ENCODE peak calls at places on chromosomes 16 and 17, in ten cellular contexts. X is AG10803, T is RCC 7860, U is thoracic aorta, F is cardiac fibroblast, E is psoas muscle, G is NCI-H774, J is HL-60, Z is neuronal stem cell, R is A549. M is an unnamed sample.

GRCh38 chr16:81645303-81645702 is 133.8 kb upstream of the PLCG2 start:
- DNase-seq in Z (no peak), J (no peak), G (no peak), R (peak; percentile 60), E (peak; percentile 39), T (peak; percentile 98), X (peak; percentile 84), F (peak; percentile 94), U (no peak), M (no peak)

GRCh38 chr17:57487552-57487951 is 231.2 kb downstream of the MSI2 start:
- DNase-seq in G (no peak), X (no peak), R (no peak), T (no peak), E (no peak), F (no peak), J (no peak), U (no peak), Z (no peak), M (no peak)

GRCh38 chr17:10327640-10328039 is 45.2 kb downstream of the MYH13 start:
- DNase-seq in F (peak; percentile 87), U (peak; percentile 19), J (peak; percentile 28), G (peak; percentile 10), E (peak; percentile 75), R (peak; percentile 87), Z (peak; percentile 85), T (peak; percentile 45), X (peak; percentile 83), M (peak; percentile 39)

GRCh38 chr17:45936610-45937009 is 42.3 kb downstream of the MAPT start:
- DNase-seq in E (no peak), G (peak; percentile 43), X (no peak), F (no peak), R (no peak), T (no peak), Z (no peak), U (no peak), J (no peak), M (no peak)

GRCh38 chr16:10616744-10617640 is 36.6 kb upstream of the EMP2 start:
- DNase-seq in G (peak; percentile 11), Z (no peak), T (no peak), R (peak; percentile 29), J (no peak), X (peak; percentile 69), U (no peak), F (peak; percentile 73), E (peak; percentile 39), M (no peak)

GRCh38 chr17:73632513-73632912 is 11.7 kb downstream of the SDK2 start:
- DNase-seq in J (no peak), R (no peak), Z (no peak), U (no peak), X (no peak), F (no peak), T (no peak), G (no peak), E (no peak), M (no peak)

GRCh38 chr17:82238562-82239201 is 9.8 kb downstream of the SLC16A3 start:
- DNase-seq in U (no peak), G (peak; percentile 65), F (peak; percentile 81), J (peak; percentile 72), Z (no peak), E (peak; percentile 68), R (peak; percentile 75), X (peak; percentile 77), T (no peak), M (no peak)

GRCh38 chr16:49530396-49530795 is 156.8 kb downstream of the C16orf78 start:
- DNase-seq in X (no peak), U (no peak), T (no peak), R (no peak), F (no peak), E (no peak), G (no peak), J (no peak), Z (no peak), M (no peak)

GRCh38 chr17:44105483-44105882 is 18.0 kb downstream of the HDAC5 start:
- DNase-seq in J (no peak), F (no peak), X (no peak), Z (no peak), U (no peak), R (no peak), T (no peak), E (no peak), G (no peak), M (no peak)

GRCh38 chr17:39011907-39012468 is 44.8 kb upstream of the FBXO47 start:
- DNase-seq in G (no peak), X (no peak), R (no peak), U (no peak), E (no peak), F (no peak), T (no peak), J (no peak), Z (peak; percentile 27), M (no peak)

GRCh38 chr17:1011138-1011537 is 14.2 kb downstream of the TIMM22 start:
- DNase-seq in R (no peak), U (no peak), T (no peak), G (no peak), F (no peak), X (no peak), J (no peak), E (no peak), Z (no peak), M (no peak)

GRCh38 chr17:2598166-2598565 is 4.7 kb downstream of the PAFAH1B1 start:
- DNase-seq in Z (no peak), J (no peak), R (no peak), U (no peak), E (no peak), F (peak; percentile 68), X (peak; percentile 74), G (no peak), T (no peak), M (no peak)

GRCh38 chr17:2034157-2034556 is 4.2 kb downstream of the DPH1 start:
- DNase-seq in R (no peak), U (no peak), E (no peak), F (peak; percentile 49), G (no peak), T (peak; percentile 46), Z (no peak), J (no peak), X (peak; percentile 79), M (no peak)

M was measured in GM12864.